ENCODE peak calls at places on chromosomes 11 and 22, in five cellular contexts. P is K562, Y is GM23338, T is GM12878, F is HepG2. N is an unnamed sample.

GRCh38 chr11:102274628-102275027 is 42.7 kb upstream of the BIRC3 start:
- DNase-seq in P (no peak), Y (no peak), T (no peak), F (no peak), N (no peak)

GRCh38 chr22:48340727-48341709 is 1486.7 kb downstream of the BRD1 start:
- DNase-seq in P (no peak), Y (peak), T (no peak), F (no peak), N (no peak)

GRCh38 chr11:102111787-102112653 is 1.8 kb downstream of the YAP1 start:
- DNase-seq in P (no peak), Y (no peak), T (no peak), F (peak), N (peak)

GRCh38 chr11:45041556-45041955 is 90.9 kb upstream of the TP53I11 start:
- DNase-seq in P (no peak), Y (no peak), T (no peak), F (no peak), N (no peak)

GRCh38 chr22:50035976-50036375 is 22.1 kb downstream of the TTLL8 start:
- DNase-seq in P (no peak), Y (no peak), T (no peak), F (no peak), N (no peak)

GRCh38 chr11:16883179-16883578 is 131.0 kb downstream of the PLEKHA7 start:
- DNase-seq in P (peak), Y (peak), T (no peak), F (no peak), N (peak)

GRCh38 chr11:78094250-78094649 is 14.6 kb upstream of the NDUFC2 start:
- DNase-seq in P (no peak), Y (no peak), T (no peak), F (no peak), N (no peak)

GRCh38 chr11:85822814-85823213 is 11.9 kb upstream of the SYTL2 start:
- DNase-seq in P (no peak), Y (no peak), T (no peak), F (no peak), N (no peak)

GRCh38 chr11:134382257-134382656 is 29.8 kb downstream of the B3GAT1 start:
- DNase-seq in P (no peak), Y (no peak), T (no peak), F (no peak), N (no peak)

GRCh38 chr22:37276771-37277170 is 5.5 kb upstream of the CYTH4 start:
- DNase-seq in P (no peak), Y (no peak), T (no peak), F (no peak), N (peak)

GRCh38 chr11:70736461-70736860 is 338.1 kb downstream of the CTTN start:
- DNase-seq in P (no peak), Y (no peak), T (no peak), F (no peak), N (no peak)

GRCh38 chr11:12177739-12178338 is 67.4 kb downstream of the MICAL2 start:
- DNase-seq in P (peak), Y (no peak), T (no peak), F (no peak), N (peak)

GRCh38 chr11:61586792-61587430 is 6.0 kb upstream of the SYT7 start:
- DNase-seq in P (no peak), Y (peak), T (no peak), F (peak), N (no peak)

GRCh38 chr11:116416852-116417251 is 355.9 kb downstream of the BUD13 start:
- DNase-seq in P (no peak), Y (no peak), T (no peak), F (no peak), N (no peak)

GRCh38 chr11:12792590-12792989 is 118.4 kb downstream of the TEAD1 start:
- DNase-seq in P (no peak), Y (no peak), T (no peak), F (no peak), N (no peak)

GRCh38 chr22:20673341-20674195 is 100.3 kb upstream of the SERPIND1 start:
- DNase-seq in P (no peak), Y (no peak), T (no peak), F (no peak), N (no peak)

GRCh38 chr11:131888230-131888826 is 517.9 kb downstream of the NTM start:
- DNase-seq in P (no peak), Y (no peak), T (no peak), F (no peak), N (no peak)

GRCh38 chr11:119910056-119910455 is 181.1 kb upstream of the NECTIN1 start:
- DNase-seq in P (no peak), Y (no peak), T (no peak), F (no peak), N (no peak)

GRCh38 chr11:96199563-96200025 is 143.4 kb downstream of the MAML2 start:
- DNase-seq in P (no peak), Y (no peak), T (no peak), F (no peak), N (no peak)

GRCh38 chr11:62433553-62434301 is 14.9 kb downstream of the SCGB1A1 start:
- DNase-seq in P (no peak), Y (no peak), T (no peak), F (no peak), N (no peak)

GRCh38 chr22:19663286-19663815 is 51.0 kb upstream of the SEPTIN5 start:
- DNase-seq in P (no peak), Y (no peak), T (no peak), F (no peak), N (no peak)

GRCh38 chr11:30346068-30346688 is 23.3 kb downstream of the ARL14EP start:
- DNase-seq in P (peak), Y (peak), T (no peak), F (peak), N (peak)

GRCh38 chr11:45964911-45965389 is 42.5 kb downstream of the LARGE2 start:
- DNase-seq in P (peak), Y (peak), T (peak), F (peak), N (peak)

GRCh38 chr22:31650391-31650790 is 11.6 kb downstream of the PISD start:
- DNase-seq in P (no peak), Y (peak), T (no peak), F (no peak), N (no peak)

GRCh38 chr11:60905551-60906113 is 753 bp downstream of the PRPF19 start:
- DNase-seq in P (peak), Y (peak), T (no peak), F (peak), N (no peak)

GRCh38 chr11:57798905-57799559 is 37.4 kb downstream of the CTNND1 start:
- DNase-seq in P (peak), Y (no peak), T (no peak), F (peak), N (no peak)

GRCh38 chr22:29480512-29481264 is 670 bp downstream of the NEFH start:
- DNase-seq in P (peak), Y (peak), T (peak), F (no peak), N (no peak)

GRCh38 chr22:48279465-48279765 is 1517.0 kb downstream of the TBC1D22A start:
- DNase-seq in P (no peak), Y (no peak), T (no peak), F (no peak), N (no peak)

GRCh38 chr11:75305993-75306392 is 45.5 kb downstream of the ARRB1 start:
- DNase-seq in P (no peak), Y (no peak), T (no peak), F (no peak), N (no peak)

GRCh38 chr11:69382131-69383128 is 88.5 kb downstream of the MYEOV start:
- DNase-seq in P (peak), Y (peak), T (peak), F (no peak), N (no peak)

GRCh38 chr22:30196141-30196866 is 50.3 kb downstream of the LIF start:
- DNase-seq in P (peak), Y (peak), T (peak), F (peak), N (peak)

GRCh38 chr22:23789121-23789520 is 2.4 kb downstream of the SMARCB1 start:
- DNase-seq in P (no peak), Y (peak), T (no peak), F (no peak), N (no peak)

GRCh38 chr22:45284705-45285305 is at the start of gene UPK3A:
- DNase-seq in P (no peak), Y (peak), T (no peak), F (no peak), N (peak)

GRCh38 chr11:35324981-35325380 is 94.4 kb downstream of the SLC1A2 start:
- DNase-seq in P (no peak), Y (no peak), T (no peak), F (no peak), N (no peak)

GRCh38 chr11:69476715-69477025 is 4.8 kb upstream of the LINC01488 start:
- DNase-seq in P (no peak), Y (peak), T (no peak), F (no peak), N (no peak)

GRCh38 chr11:13076961-13077360 is 67.8 kb downstream of the RASSF10 start:
- DNase-seq in P (no peak), Y (no peak), T (no peak), F (no peak), N (peak)

GRCh38 chr11:27116684-27117083 is 76.1 kb downstream of the BBOX1 start:
- DNase-seq in P (no peak), Y (no peak), T (no peak), F (no peak), N (no peak)

GRCh38 chr11:111387318-111387863 is 8.3 kb upstream of the POU2AF1 start:
- DNase-seq in P (no peak), Y (no peak), T (no peak), F (no peak), N (no peak)
- TF ChIP-seq JUNB in P (no peak), Y (no peak), T (no peak), F (no peak), N (no peak)

DNA sequence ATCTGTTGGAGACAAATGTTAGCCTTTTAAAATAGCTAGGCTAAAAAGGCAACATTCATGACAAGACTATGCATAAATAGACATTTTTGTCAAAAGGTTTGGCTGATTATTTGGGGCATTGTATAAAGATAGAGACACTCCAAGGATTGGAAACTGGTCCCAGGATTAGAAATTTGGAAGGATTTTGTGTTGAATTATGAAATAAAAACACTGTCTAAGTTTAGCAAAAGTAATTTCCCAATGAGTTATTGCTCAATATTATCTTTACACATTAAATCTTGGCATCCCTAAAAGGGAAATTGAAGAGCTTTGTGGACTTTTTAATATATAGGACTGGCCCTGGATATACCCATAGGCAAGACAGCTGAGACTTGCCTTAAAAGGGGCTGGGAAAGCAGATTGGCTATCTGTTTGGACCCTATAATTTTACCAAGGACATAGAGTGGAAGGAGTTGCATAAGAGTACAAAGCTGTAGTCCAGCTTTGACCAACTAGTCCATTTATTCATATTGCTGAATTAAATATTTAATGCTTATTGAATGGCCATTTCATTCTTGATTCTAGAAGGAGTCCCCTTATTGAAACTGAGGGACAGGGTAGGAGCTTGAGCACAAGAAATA is 382.7 kb downstream of the METTL15 start:
- DNase-seq in P (no peak), Y (no peak), T (no peak), F (no peak), N (no peak)
- TF ChIP-seq JUNB in P (no peak), Y (no peak), T (no peak), F (no peak), N (no peak)

GRCh38 chr22:39444247-39444800 is 12.5 kb upstream of the MGAT3 start:
- DNase-seq in P (no peak), Y (no peak), T (no peak), F (no peak), N (no peak)

GRCh38 chr22:39448205-39449054 is 8.4 kb upstream of the MGAT3 start:
- DNase-seq in P (peak), Y (no peak), T (no peak), F (no peak), N (no peak)

GRCh38 chr22:39444937-39445465 is 11.8 kb upstream of the MGAT3 start:
- DNase-seq in P (no peak), Y (no peak), T (no peak), F (no peak), N (no peak)

GRCh38 chr22:39443416-39443815 is 13.4 kb upstream of the MGAT3 start:
- DNase-seq in P (no peak), Y (no peak), T (no peak), F (no peak), N (no peak)

DNA sequence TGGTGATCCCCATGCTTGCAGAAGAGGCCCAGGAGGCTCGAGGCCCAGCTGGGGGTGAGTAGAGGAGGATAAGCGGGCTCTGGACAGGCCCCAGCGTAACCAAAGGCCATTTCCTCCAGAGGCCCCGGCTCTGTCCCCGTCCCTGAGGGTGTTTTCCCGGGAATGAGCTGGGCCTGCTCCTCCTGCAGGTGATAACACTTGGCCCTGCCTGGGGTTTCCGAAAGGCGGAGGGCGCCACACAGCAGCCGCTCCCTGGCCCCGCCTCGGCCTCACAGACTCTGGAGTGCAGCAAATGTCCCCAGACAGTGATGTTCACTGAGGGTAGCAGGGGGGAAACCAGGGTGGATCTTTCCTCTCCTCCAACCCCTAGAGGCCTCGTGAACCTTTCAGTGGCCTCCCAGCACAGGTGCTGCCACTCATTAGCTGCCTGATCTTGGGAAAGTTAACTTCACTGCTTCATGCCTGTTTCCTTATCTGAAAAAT is 10.5 kb upstream of the MGAT3 start:
- DNase-seq in P (peak), Y (peak), T (peak), F (no peak), N (no peak)
- TF ChIP-seq JUNB in P (no peak), Y (no peak), T (no peak), F (no peak), N (no peak)

GRCh38 chr11:10628506-10629236 is 60.2 kb upstream of the LYVE1 start:
- DNase-seq in P (no peak), Y (no peak), T (no peak), F (no peak), N (no peak)
- TF ChIP-seq JUNB in P (no peak), Y (no peak), T (no peak), F (no peak), N (no peak)

GRCh38 chr11:117518455-117518854 is 190.8 kb downstream of the CEP164 start:
- DNase-seq in P (no peak), Y (no peak), T (no peak), F (no peak), N (no peak)
- TF ChIP-seq JUNB in P (no peak), Y (no peak), T (no peak), F (no peak), N (no peak)

GRCh38 chr22:42621505-42622002 is 6.9 kb upstream of the POLDIP3 start:
- DNase-seq in P (peak), Y (peak), T (no peak), F (peak), N (peak)
- TF ChIP-seq JUNB in P (no peak), Y (no peak), T (no peak), F (no peak), N (no peak)

DNA sequence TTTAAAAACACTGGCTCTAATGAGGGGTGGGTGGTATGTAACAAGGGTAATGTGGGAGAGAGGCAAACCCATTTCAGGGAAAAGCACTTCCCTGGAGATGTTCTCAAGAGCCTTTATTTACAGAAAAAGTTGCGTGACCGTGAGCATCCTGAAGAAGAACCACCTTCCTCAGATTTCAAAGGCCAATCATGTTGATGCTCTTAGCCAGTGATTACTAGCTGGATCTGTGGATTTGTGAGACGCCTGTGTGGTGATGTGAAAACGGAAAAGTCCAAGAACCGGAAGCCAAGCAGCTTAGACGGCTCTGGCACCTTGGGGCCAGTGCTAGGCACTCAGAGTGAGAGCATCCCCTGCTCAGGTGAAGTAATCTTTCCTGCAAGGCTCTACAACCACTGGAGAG is 12.6 kb upstream of the UBASH3B start:
- DNase-seq in P (no peak), Y (no peak), T (no peak), F (no peak), N (peak)
- TF ChIP-seq JUNB in P (no peak), Y (no peak), T (no peak), F (no peak), N (no peak)

N was measured in A549.